ENCODE peak calls at places on chromosomes 12 and 14, in seven cellular contexts. H is fibroblast of the aortic adventitia, M is HS-5, B is NCI-H1694, P is hypothalamus, Y is MV-4-11, Q is GOT3. L is an unnamed sample.

GRCh38 chr12:98208846-98209245 is 306.5 kb upstream of the TMPO start:
- DNase-seq in H (no peak), M (no peak), B (no peak), P (no peak), Y (no peak), Q (no peak), L (no peak)

GRCh38 chr14:102798926-102799325 is 21.7 kb downstream of the TRAF3 start:
- DNase-seq in H (no peak), M (no peak), B (no peak), P (no peak), Y (no peak), Q (no peak), L (no peak)

GRCh38 chr12:45381351-45381750 is 165.5 kb downstream of the ANO6 start:
- DNase-seq in H (no peak), M (no peak), B (no peak), P (no peak), Y (no peak), Q (no peak), L (no peak)

GRCh38 chr14:72169521-72169920 is 237.3 kb downstream of the RGS6 start:
- DNase-seq in H (no peak), M (no peak), B (no peak), P (no peak), Y (no peak), Q (no peak), L (no peak)

GRCh38 chr12:6949063-6949594 is 2.0 kb upstream of the PTPN6 start:
- DNase-seq in H (no peak), M (no peak), B (no peak), P (no peak), Y (peak; percentile 25), Q (no peak), L (no peak)

GRCh38 chr12:73308079-73308478 is 1035.9 kb downstream of the TRHDE start:
- DNase-seq in H (no peak), M (no peak), B (no peak), P (no peak), Y (peak; percentile 29), Q (no peak), L (no peak)

GRCh38 chr12:18250313-18250916 is 10.9 kb upstream of the PIK3C2G start:
- DNase-seq in H (peak; percentile 87), M (peak; percentile 42), B (peak; percentile 85), P (no peak), Y (peak; percentile 47), Q (no peak), L (peak; percentile 1)

GRCh38 chr12:27573972-27574371 is 50.0 kb downstream of the PPFIBP1 start:
- DNase-seq in H (peak; percentile 79), M (peak; percentile 96), B (no peak), P (no peak), Y (no peak), Q (no peak), L (no peak)

GRCh38 chr12:26319511-26319910 is 124.1 kb downstream of the SSPN start:
- DNase-seq in H (peak; percentile 95), M (no peak), B (no peak), P (no peak), Y (no peak), Q (no peak), L (no peak)

GRCh38 chr12:107684990-107685359 is 624 bp upstream of the PWP1 start:
- DNase-seq in H (no peak), M (no peak), B (peak; percentile 14), P (no peak), Y (no peak), Q (no peak), L (no peak)

GRCh38 chr12:19894803-19895202 is 455.5 kb downstream of the AEBP2 start:
- DNase-seq in H (no peak), M (no peak), B (no peak), P (no peak), Y (peak; percentile 36), Q (no peak), L (no peak)

GRCh38 chr12:56993346-56993745 is 13.0 kb downstream of the ZBTB39 start:
- DNase-seq in H (no peak), M (no peak), B (no peak), P (no peak), Y (no peak), Q (no peak), L (no peak)

GRCh38 chr12:45720069-45720468 is 9.4 kb upstream of the ARID2 start:
- DNase-seq in H (no peak), M (no peak), B (no peak), P (no peak), Y (no peak), Q (no peak), L (no peak)

GRCh38 chr12:132561784-132562156 is 48.6 kb downstream of the LRCOL1 start:
- DNase-seq in H (no peak), M (no peak), B (no peak), P (no peak), Y (peak; percentile 14), Q (no peak), L (no peak)

GRCh38 chr12:49882248-49882850 is 21.4 kb downstream of the FAIM2 start:
- DNase-seq in H (no peak), M (no peak), B (no peak), P (no peak), Y (no peak), Q (no peak), L (no peak)

GRCh38 chr12:9669534-9669933 is at the start of gene CLEC2D:
- DNase-seq in H (no peak), M (no peak), B (no peak), P (no peak), Y (peak; percentile 94), Q (no peak), L (no peak)

GRCh38 chr12:50747817-50748216 is 16.1 kb upstream of the ATF1 start:
- DNase-seq in H (no peak), M (no peak), B (no peak), P (no peak), Y (no peak), Q (no peak), L (no peak)

GRCh38 chr12:75961878-75962277 is 69.7 kb downstream of the PHLDA1 start:
- DNase-seq in H (no peak), M (no peak), B (no peak), P (no peak), Y (no peak), Q (no peak), L (no peak)

GRCh38 chr12:124459852-124460645 is 107.4 kb downstream of the NCOR2 start:
- DNase-seq in H (no peak), M (no peak), B (no peak), P (no peak), Y (no peak), Q (no peak), L (no peak)

L was measured in substantia nigra.